ENCODE peak calls at places on chromosome 11, in seven cellular contexts. One of them, this sample, is unnamed.

GRCh38 chr11:124094731-124095130 is 20.5 kb upstream of the VWA5A start:
- DNase-seq in IMR-90: no peak
- DNase-seq in fibroblast of mammary gland: no peak
- DNase-seq in A549: no peak
- DNase-seq in lower leg skin: no peak
- DNase-seq in spleen: no peak
- DNase-seq in retinal pigment epithelial cell: no peak
- DNase-seq in this sample: no peak

GRCh38 chr11:33959855-33960400 is 68.1 kb upstream of the LMO2 start:
- DNase-seq in fibroblast of mammary gland: no peak
- DNase-seq in IMR-90: no peak
- DNase-seq in spleen: no peak
- DNase-seq in A549: no peak
- DNase-seq in retinal pigment epithelial cell: no peak
- DNase-seq in lower leg skin: no peak
- DNase-seq in this sample: no peak

GRCh38 chr11:28393348-28393747 is 285.2 kb downstream of the METTL15 start:
- DNase-seq in fibroblast of mammary gland: no peak
- DNase-seq in lower leg skin: no peak
- DNase-seq in retinal pigment epithelial cell: no peak
- DNase-seq in spleen: no peak
- DNase-seq in A549: no peak
- DNase-seq in IMR-90: no peak
- DNase-seq in this sample: no peak

GRCh38 chr11:45211732-45212131 is 65.3 kb downstream of the PRDM11 start:
- DNase-seq in retinal pigment epithelial cell: no peak
- DNase-seq in IMR-90: no peak
- DNase-seq in fibroblast of mammary gland: no peak
- DNase-seq in spleen: no peak
- DNase-seq in A549: no peak
- DNase-seq in lower leg skin: no peak
- DNase-seq in this sample: no peak

GRCh38 chr11:3157381-3158130 is 7.6 kb downstream of the OSBPL5 start:
- DNase-seq in retinal pigment epithelial cell: no peak
- DNase-seq in lower leg skin: no peak
- DNase-seq in A549: no peak
- DNase-seq in IMR-90: no peak
- DNase-seq in fibroblast of mammary gland: peak
- DNase-seq in spleen: peak
- DNase-seq in this sample: peak

GRCh38 chr11:10866893-10867331 is 9.1 kb upstream of the ZBED5 start:
- DNase-seq in lower leg skin: no peak
- DNase-seq in A549: no peak
- DNase-seq in retinal pigment epithelial cell: no peak
- DNase-seq in fibroblast of mammary gland: peak
- DNase-seq in IMR-90: peak
- DNase-seq in spleen: no peak
- DNase-seq in this sample: peak

GRCh38 chr11:121068787-121069186 is 32.3 kb upstream of the TECTA start:
- DNase-seq in IMR-90: no peak
- DNase-seq in A549: no peak
- DNase-seq in fibroblast of mammary gland: no peak
- DNase-seq in lower leg skin: no peak
- DNase-seq in spleen: no peak
- DNase-seq in retinal pigment epithelial cell: no peak
- DNase-seq in this sample: no peak

GRCh38 chr11:66886671-66887221 is 29.9 kb downstream of the LRFN4 start:
- DNase-seq in A549: peak
- DNase-seq in lower leg skin: no peak
- DNase-seq in spleen: no peak
- DNase-seq in IMR-90: peak
- DNase-seq in retinal pigment epithelial cell: no peak
- DNase-seq in fibroblast of mammary gland: peak
- DNase-seq in this sample: no peak

GRCh38 chr11:120333801-120334200 is 2.4 kb upstream of the ARHGEF12 start:
- DNase-seq in IMR-90: no peak
- DNase-seq in spleen: no peak
- DNase-seq in fibroblast of mammary gland: no peak
- DNase-seq in lower leg skin: no peak
- DNase-seq in retinal pigment epithelial cell: no peak
- DNase-seq in A549: no peak
- DNase-seq in this sample: no peak

GRCh38 chr11:119863811-119864601 is 135.0 kb upstream of the NECTIN1 start:
- DNase-seq in A549: no peak
- DNase-seq in spleen: peak
- DNase-seq in retinal pigment epithelial cell: no peak
- DNase-seq in fibroblast of mammary gland: no peak
- DNase-seq in IMR-90: no peak
- DNase-seq in lower leg skin: no peak
- DNase-seq in this sample: no peak

GRCh38 chr11:103800406-103801114 is 235.9 kb upstream of the DDI1 start:
- DNase-seq in retinal pigment epithelial cell: no peak
- DNase-seq in spleen: no peak
- DNase-seq in IMR-90: no peak
- DNase-seq in lower leg skin: no peak
- DNase-seq in fibroblast of mammary gland: no peak
- DNase-seq in A549: no peak
- DNase-seq in this sample: peak

DNA sequence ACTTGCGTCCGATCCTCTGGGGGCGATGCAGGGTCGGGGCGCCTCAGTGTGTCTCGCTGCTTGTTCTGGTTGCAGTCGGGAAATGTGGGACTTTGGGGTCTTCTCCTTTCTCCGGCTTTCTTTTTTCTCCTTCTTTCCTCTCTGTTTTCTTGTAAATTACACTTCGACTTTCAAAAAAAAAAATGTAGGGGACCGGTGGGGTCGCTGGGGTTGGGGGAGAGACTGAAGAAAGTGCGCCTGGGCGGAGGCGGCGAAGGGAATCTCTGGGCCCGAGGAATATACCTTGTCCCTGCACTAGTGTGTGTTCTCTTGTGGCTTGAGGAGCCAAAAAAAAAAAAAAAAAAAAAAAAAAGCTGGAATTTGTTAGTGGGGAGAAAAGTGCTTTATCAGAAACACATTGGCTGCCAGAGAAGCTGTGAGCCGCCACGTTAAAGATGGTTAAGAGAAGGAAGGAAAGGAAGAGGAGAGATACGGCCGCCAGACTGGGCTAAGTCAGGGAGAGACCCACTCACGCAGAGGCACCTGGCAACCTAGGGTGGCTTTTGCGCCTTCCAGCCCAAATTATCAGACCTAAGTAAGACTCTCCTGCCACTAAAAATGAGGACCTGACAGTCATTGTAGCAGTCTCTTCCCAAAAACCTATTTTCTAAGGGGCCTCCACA is 8.4 kb upstream of the FLI1 start:
- DNase-seq in lower leg skin: no peak
- DNase-seq in spleen: no peak
- DNase-seq in A549: no peak
- DNase-seq in IMR-90: no peak
- DNase-seq in fibroblast of mammary gland: no peak
- DNase-seq in retinal pigment epithelial cell: no peak
- DNase-seq in this sample: no peak
- H3K4me3 ChIP-seq in lower leg skin: no peak
- H3K4me3 ChIP-seq in spleen: peak
- H3K4me3 ChIP-seq in A549: no peak
- H3K4me3 ChIP-seq in IMR-90: peak
- H3K4me3 ChIP-seq in fibroblast of mammary gland: no peak
- H3K4me3 ChIP-seq in retinal pigment epithelial cell: peak
- H3K4me3 ChIP-seq in this sample: no peak

GRCh38 chr11:100574894-100575769 is 112.0 kb upstream of the ARHGAP42 start:
- DNase-seq in retinal pigment epithelial cell: no peak
- DNase-seq in lower leg skin: no peak
- DNase-seq in A549: peak
- DNase-seq in IMR-90: peak
- DNase-seq in spleen: no peak
- DNase-seq in fibroblast of mammary gland: peak
- DNase-seq in this sample: peak
- TF ChIP-seq CTCF in retinal pigment epithelial cell: peak
- TF ChIP-seq CTCF in lower leg skin: no peak
- TF ChIP-seq CTCF in A549: peak
- TF ChIP-seq CTCF in IMR-90: peak
- TF ChIP-seq CTCF in spleen: no peak
- TF ChIP-seq CTCF in fibroblast of mammary gland: peak
- TF ChIP-seq CTCF in this sample: peak

DNA sequence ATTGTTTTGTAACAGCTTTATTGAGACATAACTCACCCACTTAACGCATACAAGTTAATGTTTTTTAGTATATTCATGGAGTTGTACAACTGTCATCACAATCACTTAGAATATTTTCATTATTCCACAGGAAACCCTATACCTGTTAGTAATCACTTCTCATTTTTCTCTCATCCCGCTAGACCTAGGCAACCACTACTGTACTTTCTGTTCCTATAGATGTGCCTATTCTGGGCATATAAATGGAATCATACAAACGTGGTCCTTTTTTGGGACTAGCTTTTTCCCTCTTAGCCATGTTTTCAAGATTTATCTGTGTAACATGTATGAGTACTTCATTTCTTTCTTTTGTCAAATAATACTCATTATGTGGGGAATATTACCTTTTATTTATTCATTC is 34.8 kb downstream of the PPP6R3 start:
- DNase-seq in A549: no peak
- DNase-seq in spleen: no peak
- DNase-seq in IMR-90: no peak
- DNase-seq in lower leg skin: no peak
- DNase-seq in retinal pigment epithelial cell: no peak
- DNase-seq in fibroblast of mammary gland: no peak
- DNase-seq in this sample: no peak
- H3K4me3 ChIP-seq in A549: no peak
- H3K4me3 ChIP-seq in spleen: no peak
- H3K4me3 ChIP-seq in IMR-90: no peak
- H3K4me3 ChIP-seq in lower leg skin: no peak
- H3K4me3 ChIP-seq in retinal pigment epithelial cell: no peak
- H3K4me3 ChIP-seq in fibroblast of mammary gland: no peak
- H3K4me3 ChIP-seq in this sample: no peak

DNA sequence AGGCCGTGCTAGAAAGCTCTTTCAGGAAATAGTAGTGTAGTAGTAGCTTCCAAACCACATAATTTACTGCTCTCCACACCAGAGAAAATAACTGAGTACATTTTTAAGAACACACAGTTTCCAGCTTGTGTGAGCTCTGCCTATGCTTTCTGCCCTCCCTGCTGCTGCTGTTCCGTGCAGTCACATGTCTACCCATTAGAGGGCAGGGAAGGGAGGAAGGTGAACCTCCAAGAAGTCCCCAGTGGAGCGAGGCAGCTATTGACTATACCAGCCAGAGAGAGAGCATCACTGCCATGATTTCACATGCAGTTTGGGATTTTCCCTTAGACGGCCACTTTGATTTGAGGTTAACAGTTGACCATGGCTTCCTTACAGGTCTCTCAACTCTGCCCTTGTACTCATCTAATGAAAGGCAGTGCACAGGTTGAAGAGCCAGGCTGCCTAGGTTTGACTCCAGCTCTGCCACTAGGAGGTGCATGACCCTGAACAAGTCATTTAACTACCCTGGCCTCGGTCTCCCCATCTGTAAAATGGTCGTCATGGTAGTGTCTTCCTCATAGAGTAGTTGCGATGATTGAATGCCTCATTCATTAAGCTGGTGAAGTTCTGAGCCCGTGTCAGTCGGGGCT is 19.7 kb upstream of the CTTN start:
- DNase-seq in retinal pigment epithelial cell: no peak
- DNase-seq in spleen: no peak
- DNase-seq in fibroblast of mammary gland: no peak
- DNase-seq in IMR-90: no peak
- DNase-seq in lower leg skin: no peak
- DNase-seq in A549: peak
- DNase-seq in this sample: no peak
- TF ChIP-seq CTCF in retinal pigment epithelial cell: peak
- TF ChIP-seq CTCF in spleen: no peak
- TF ChIP-seq CTCF in fibroblast of mammary gland: no peak
- TF ChIP-seq CTCF in IMR-90: peak
- TF ChIP-seq CTCF in lower leg skin: no peak
- TF ChIP-seq CTCF in A549: peak
- TF ChIP-seq CTCF in this sample: no peak

GRCh38 chr11:69398529-69399492 is 82.7 kb upstream of the LINC01488 start:
- DNase-seq in retinal pigment epithelial cell: peak
- DNase-seq in spleen: peak
- DNase-seq in fibroblast of mammary gland: peak
- DNase-seq in lower leg skin: no peak
- DNase-seq in IMR-90: peak
- DNase-seq in A549: no peak
- DNase-seq in this sample: peak
- H3K4me3 ChIP-seq in retinal pigment epithelial cell: no peak
- H3K4me3 ChIP-seq in spleen: no peak
- H3K4me3 ChIP-seq in fibroblast of mammary gland: no peak
- H3K4me3 ChIP-seq in lower leg skin: no peak
- H3K4me3 ChIP-seq in IMR-90: no peak
- H3K4me3 ChIP-seq in A549: no peak
- H3K4me3 ChIP-seq in this sample: no peak

GRCh38 chr11:57703341-57703740 is 8.7 kb downstream of the MED19 start:
- DNase-seq in fibroblast of mammary gland: peak
- DNase-seq in A549: no peak
- DNase-seq in retinal pigment epithelial cell: no peak
- DNase-seq in lower leg skin: no peak
- DNase-seq in spleen: no peak
- DNase-seq in IMR-90: peak
- DNase-seq in this sample: no peak

GRCh38 chr11:57699813-57700212 is 12.2 kb downstream of the MED19 start:
- DNase-seq in spleen: no peak
- DNase-seq in retinal pigment epithelial cell: no peak
- DNase-seq in lower leg skin: no peak
- DNase-seq in fibroblast of mammary gland: no peak
- DNase-seq in IMR-90: no peak
- DNase-seq in A549: no peak
- DNase-seq in this sample: no peak

GRCh38 chr11:57700425-57700824 is 11.6 kb downstream of the MED19 start:
- DNase-seq in fibroblast of mammary gland: no peak
- DNase-seq in IMR-90: no peak
- DNase-seq in retinal pigment epithelial cell: no peak
- DNase-seq in spleen: no peak
- DNase-seq in A549: no peak
- DNase-seq in lower leg skin: no peak
- DNase-seq in this sample: no peak

GRCh38 chr11:57698843-57699365 is 13.1 kb downstream of the MED19 start:
- DNase-seq in fibroblast of mammary gland: no peak
- DNase-seq in A549: no peak
- DNase-seq in retinal pigment epithelial cell: no peak
- DNase-seq in IMR-90: no peak
- DNase-seq in lower leg skin: no peak
- DNase-seq in spleen: no peak
- DNase-seq in this sample: no peak
- TF ChIP-seq CTCF in fibroblast of mammary gland: no peak
- TF ChIP-seq CTCF in A549: no peak
- TF ChIP-seq CTCF in retinal pigment epithelial cell: no peak
- TF ChIP-seq CTCF in IMR-90: no peak
- TF ChIP-seq CTCF in lower leg skin: no peak
- TF ChIP-seq CTCF in spleen: no peak
- TF ChIP-seq CTCF in this sample: no peak

This sample was measured in AG10803.